ENCODE peak calls at places on chromosomes 3 and 15, in seven cellular contexts. H is upper lobe of right lung, U is cardiac muscle cell, L is PC-3, W is pancreas, F is left ventricle myocardium inferior, Y is SJCRH30. E is an unnamed sample.

GRCh38 chr3:157128771-157129671 is 30.9 kb downstream of the CCNL1 start:
- DNase-seq in L (peak; percentile 82), Y (peak; percentile 32), F (no peak), H (no peak), U (peak; percentile 81), W (peak; percentile 58), E (no peak)

GRCh38 chr15:33137101-33137500 is 57.4 kb downstream of the FMN1 start:
- DNase-seq in L (no peak), W (no peak), Y (no peak), F (no peak), U (no peak), H (no peak), E (no peak)

GRCh38 chr15:46892621-46893160 is 824.6 kb upstream of the SEMA6D start:
- DNase-seq in U (no peak), L (peak; percentile 51), Y (no peak), F (no peak), W (no peak), H (no peak), E (no peak)

GRCh38 chr3:194273396-194274310 is 77.5 kb downstream of the CPN2 start:
- DNase-seq in H (peak; percentile 61), L (no peak), U (no peak), F (no peak), Y (no peak), W (no peak), E (no peak)

GRCh38 chr15:69559440-69560215 is 107.0 kb downstream of the RPLP1 start:
- DNase-seq in U (peak; percentile 69), W (no peak), Y (peak; percentile 36), L (no peak), H (no peak), F (no peak), E (no peak)

GRCh38 chr15:33433821-33434220 is 123.1 kb downstream of the RYR3 start:
- DNase-seq in H (no peak), F (no peak), Y (no peak), W (no peak), U (no peak), L (no peak), E (no peak)

GRCh38 chr3:18740631-18741583 is 315.8 kb upstream of the SATB1 start:
- DNase-seq in F (no peak), Y (no peak), H (no peak), L (no peak), W (peak; percentile 21), U (no peak), E (no peak)

GRCh38 chr3:179768080-179768479 is 115.2 kb downstream of the USP13 start:
- DNase-seq in W (no peak), H (no peak), Y (peak; percentile 29), U (peak; percentile 69), L (peak; percentile 90), F (no peak), E (no peak)

GRCh38 chr15:79724312-79724711 is 172.5 kb downstream of the MTHFS start:
- DNase-seq in U (peak; percentile 82), Y (no peak), W (no peak), L (peak; percentile 29), H (no peak), F (no peak), E (no peak)

GRCh38 chr3:28326458-28326926 is 22.0 kb upstream of the ZCWPW2 start:
- DNase-seq in W (no peak), F (no peak), H (no peak), U (no peak), Y (no peak), L (no peak), E (no peak)

GRCh38 chr3:159934216-159934615 is 54.4 kb upstream of the IL12A start:
- DNase-seq in U (no peak), F (no peak), W (no peak), Y (no peak), L (no peak), H (no peak), E (no peak)

GRCh38 chr3:51283421-51283820 is 101.7 kb upstream of the MANF start:
- DNase-seq in H (no peak), L (no peak), W (no peak), Y (no peak), U (no peak), F (no peak), E (no peak)

GRCh38 chr3:57093489-57093888 is 33.0 kb downstream of the SPATA12 start:
- DNase-seq in L (no peak), F (no peak), U (no peak), Y (no peak), H (no peak), W (no peak), E (no peak)

DNA sequence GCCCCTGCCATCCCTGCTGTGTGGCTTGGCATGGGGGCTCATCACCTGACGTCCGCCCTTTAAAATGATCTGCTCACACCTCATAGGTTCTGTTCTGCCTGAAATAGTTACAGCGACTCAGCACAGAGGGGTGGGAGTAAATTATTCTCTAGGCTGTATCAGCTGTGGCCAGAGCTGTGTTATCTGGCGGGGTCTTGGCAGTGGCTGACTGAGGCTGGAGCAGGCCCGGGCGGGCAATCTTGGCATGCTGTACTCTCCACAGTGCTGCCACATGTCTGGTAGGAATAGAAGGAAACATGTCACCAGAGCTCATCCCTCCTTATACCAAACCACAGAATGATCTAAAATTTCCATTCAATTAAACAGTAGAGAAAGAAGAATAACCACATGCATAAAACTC is 499.9 kb upstream of the LMCD1 start:
- DNase-seq in Y (no peak), W (no peak), H (no peak), U (no peak), L (no peak), F (peak; percentile 35), E (no peak)
- H3K27ac ChIP-seq in Y (no peak overlapping the region), W (no peak overlapping the region), H (no peak overlapping the region), U (no peak overlapping the region), L (no peak overlapping the region), F (no peak overlapping the region), E (no peak overlapping the region)

GRCh38 chr3:24496529-24497482 is 2.2 kb upstream of the THRB start:
- DNase-seq in L (peak; percentile 68), Y (peak; percentile 40), F (peak; percentile 78), W (peak; percentile 89), U (peak; percentile 95), H (peak; percentile 84), E (no peak)

GRCh38 chr3:24492971-24493551 is 1.6 kb downstream of the THRB start:
- DNase-seq in W (no peak), H (no peak), Y (no peak), F (no peak), U (no peak), L (peak; percentile 56), E (no peak)

GRCh38 chr3:24494616-24495333 is at the start of gene THRB:
- DNase-seq in W (peak; percentile 81), U (peak; percentile 66), L (peak; percentile 72), Y (no peak), F (peak; percentile 79), H (peak; percentile 89), E (peak; percentile 53)

GRCh38 chr3:24493951-24494615 is 567 bp downstream of the THRB start:
- DNase-seq in F (peak; percentile 83), U (peak; percentile 59), W (peak; percentile 76), Y (no peak), H (peak; percentile 88), L (peak; percentile 60), E (peak; percentile 57)

DNA sequence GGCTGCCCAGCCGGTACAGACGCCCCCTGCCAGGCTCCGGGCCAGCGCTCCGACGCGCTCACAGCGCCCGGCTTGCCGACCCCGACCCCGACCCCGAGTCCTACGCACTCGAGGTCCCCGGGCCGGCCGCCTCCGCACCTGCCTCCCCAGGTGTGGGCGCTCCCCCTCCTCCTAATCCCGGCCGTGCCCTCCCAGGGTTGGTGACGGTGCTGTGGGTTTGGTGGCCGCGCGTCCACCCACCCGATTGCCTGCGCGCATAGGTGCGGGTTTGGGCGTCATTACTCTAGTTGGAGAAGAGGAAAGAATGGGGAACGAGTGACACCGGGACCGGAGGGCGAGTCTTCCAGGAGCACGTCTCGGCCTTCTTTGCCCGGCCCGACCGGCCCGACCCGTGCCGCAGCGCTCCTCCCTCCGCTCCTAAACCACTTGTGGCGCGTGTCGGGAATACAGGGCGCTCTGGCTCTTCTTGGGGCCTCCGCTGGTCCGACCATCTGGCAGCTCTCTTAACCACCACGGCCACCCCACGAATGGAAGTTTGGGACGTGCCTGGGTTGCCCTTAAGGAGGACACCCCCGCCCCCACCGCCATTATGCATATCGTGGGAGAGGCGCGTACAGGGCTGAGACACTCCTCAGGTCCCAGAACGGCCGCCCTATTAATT is 814 bp upstream of the THRB start:
- DNase-seq in U (peak; percentile 21), L (peak; percentile 69), Y (no peak), F (peak; percentile 41), H (peak; percentile 87), W (peak; percentile 75), E (peak; percentile 45)
- H3K27ac ChIP-seq in U (no peak overlapping the region), L (peak overlapping the region; percentile 73), Y (no peak overlapping the region), F (peak overlapping the region; percentile 95), H (peak overlapping the region; percentile 86), W (peak overlapping the region; percentile 97), E (peak overlapping the region; percentile 83)

GRCh38 chr3:64223809-64224570 is 1.3 kb downstream of the PRICKLE2 start:
- DNase-seq in H (no peak), Y (no peak), L (no peak), F (no peak), U (peak; percentile 66), W (no peak), E (peak; percentile 52)
- H3K27ac ChIP-seq in H (peak overlapping the region; percentile 61), Y (no peak overlapping the region), L (no peak overlapping the region), F (peak overlapping the region; percentile 72), U (no peak overlapping the region), W (no peak overlapping the region), E (peak overlapping the region; percentile 86)

DNA sequence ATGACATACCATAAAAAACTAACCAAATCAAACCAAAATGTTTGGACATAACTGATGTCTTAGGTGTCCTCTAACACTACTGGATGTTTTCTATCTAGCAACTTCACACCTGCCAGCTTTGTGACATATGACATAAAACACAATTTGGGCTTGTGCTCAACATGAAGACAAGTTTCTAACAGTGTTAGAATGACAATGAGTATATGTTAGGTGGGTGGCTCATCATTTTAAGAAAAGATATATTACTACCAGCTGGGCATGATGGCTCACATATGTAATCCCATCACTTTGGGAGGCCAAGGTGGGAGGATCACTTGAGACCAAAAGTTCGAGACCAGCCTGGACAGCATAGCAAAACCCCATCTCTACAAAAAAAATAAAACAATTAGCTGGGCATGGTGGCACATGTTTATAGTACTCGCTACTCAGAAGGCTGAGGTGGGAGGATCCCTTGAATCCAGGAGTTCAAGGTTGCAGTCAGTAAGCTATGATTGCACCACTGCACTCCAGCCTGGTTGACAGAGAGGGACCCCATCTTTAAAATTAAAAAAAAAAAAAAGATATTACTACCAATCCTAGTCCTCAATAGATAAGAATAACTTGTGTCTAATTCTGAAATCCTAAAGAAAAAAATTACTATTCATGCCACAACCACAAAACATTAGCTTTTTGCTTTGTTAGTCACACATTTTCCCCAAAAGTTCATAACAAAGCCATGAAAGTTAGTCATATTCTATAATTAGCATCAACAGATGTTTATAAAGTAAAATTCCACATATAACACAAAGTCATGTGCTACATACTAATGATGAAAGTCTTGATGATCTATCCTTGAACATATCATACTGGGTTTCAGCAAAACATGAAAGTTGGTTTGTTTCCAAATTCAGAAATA is 59.9 kb downstream of the LRRFIP2 start:
- DNase-seq in H (no peak), Y (no peak), L (peak; percentile 12), F (no peak), U (peak; percentile 83), W (no peak), E (no peak)
- H3K27ac ChIP-seq in H (no peak overlapping the region), Y (peak overlapping the region; percentile 7), L (no peak overlapping the region), F (no peak overlapping the region), U (no peak overlapping the region), W (no peak overlapping the region), E (no peak overlapping the region)